ENCODE peak calls at places on chromosomes 6 and 20, in five cellular contexts. X is H9, P is neuronal stem cell, G is mesenchymal stem cell, U is IMR-90. F is an unnamed sample.
A peak's percentile ranks its signal among the peaks of the same experiment; 100 is the strongest.

GRCh38 chr20:19497064-19497463 is 261.0 kb upstream of the RIN2 start:
- DNase-seq in X (no peak), P (no peak), G (peak; percentile 18), U (peak; percentile 6), F (no peak)

GRCh38 chr6:41021832-41022231 is 17.2 kb downstream of the UNC5CL start:
- DNase-seq in X (no peak), P (no peak), G (peak; percentile 50), U (peak; percentile 46), F (no peak)

GRCh38 chr6:41732601-41733348 is 2.6 kb downstream of the TFEB start:
- DNase-seq in X (no peak), P (no peak), G (peak; percentile 42), U (no peak), F (peak; percentile 30)

GRCh38 chr20:44648068-44648467 is 3.4 kb downstream of the ADA start:
- DNase-seq in X (peak; percentile 47), P (no peak), G (no peak), U (no peak), F (no peak)

GRCh38 chr6:26104457-26105108 is 17.4 kb downstream of the HFE start:
- DNase-seq in X (peak; percentile 39), P (no peak), G (no peak), U (no peak), F (peak; percentile 22)

GRCh38 chr6:124927806-124928205 is 34.4 kb upstream of the RNF217 start:
- DNase-seq in X (no peak), P (no peak), G (no peak), U (peak; percentile 84), F (no peak)

GRCh38 chr20:53186630-53187029 is 214.5 kb downstream of the TSHZ2 start:
- DNase-seq in X (no peak), P (no peak), G (no peak), U (no peak), F (no peak)

GRCh38 chr20:17622086-17622850 is 52.4 kb downstream of the DSTN start:
- DNase-seq in X (no peak), P (no peak), G (no peak), U (no peak), F (no peak)

GRCh38 chr6:14616611-14617010 is 499.0 kb downstream of the CD83 start:
- DNase-seq in X (no peak), P (no peak), G (no peak), U (no peak), F (no peak)

GRCh38 chr6:160058603-160059215 is 62.9 kb upstream of the SLC22A1 start:
- DNase-seq in X (no peak), P (no peak), G (no peak), U (no peak), F (no peak)

GRCh38 chr6:53484409-53485280 is 60.3 kb downstream of the GCLC start:
- DNase-seq in X (peak; percentile 38), P (peak; percentile 71), G (peak; percentile 67), U (peak; percentile 75), F (peak; percentile 62)

GRCh38 chr6:381742-382461 is 9.7 kb upstream of the IRF4 start:
- DNase-seq in X (peak; percentile 22), P (no peak), G (no peak), U (no peak), F (no peak)

GRCh38 chr6:79605061-79605460 is 26.1 kb upstream of the SH3BGRL2 start:
- DNase-seq in X (no peak), P (no peak), G (no peak), U (peak; percentile 43), F (no peak)

GRCh38 chr20:4062721-4063606 is 47.6 kb upstream of the RNF24 start:
- DNase-seq in X (no peak), P (no peak), G (no peak), U (no peak), F (no peak)

GRCh38 chr6:27101824-27102223 is 145.7 kb upstream of the PRSS16 start:
- DNase-seq in X (no peak), P (no peak), G (no peak), U (no peak), F (peak; percentile 4)

GRCh38 chr6:45420909-45421699 is 43.4 kb upstream of the SUPT3H start:
- DNase-seq in X (no peak), P (peak; percentile 39), G (no peak), U (no peak), F (peak; percentile 50)

GRCh38 chr6:31356946-31357466 is at the start of gene HLA-B:
- DNase-seq in X (peak; percentile 63), P (peak; percentile 81), G (peak; percentile 98), U (peak; percentile 87), F (peak; percentile 73)

GRCh38 chr6:167093922-167094432 is 28.9 kb upstream of the CCR6 start:
- DNase-seq in X (no peak), P (no peak), G (no peak), U (no peak), F (no peak)

GRCh38 chr6:128280960-128281359 is 239.4 kb downstream of the PTPRK start:
- DNase-seq in X (peak; percentile 58), P (peak; percentile 14), G (no peak), U (no peak), F (peak; percentile 63)

GRCh38 chr20:3889489-3890409 is 562 bp downstream of the PANK2 start:
- DNase-seq in X (no peak), P (no peak), G (peak; percentile 37), U (no peak), F (peak; percentile 46)

GRCh38 chr6:56595490-56596122 is 47.1 kb downstream of the DST start:
- DNase-seq in X (peak; percentile 34), P (peak; percentile 31), G (peak; percentile 59), U (peak; percentile 30), F (peak; percentile 48)

GRCh38 chr6:16982827-16983226 is 119.0 kb upstream of the STMND1 start:
- DNase-seq in X (no peak), P (no peak), G (no peak), U (peak; percentile 99), F (no peak)

GRCh38 chr20:53037621-53038020 is 65.5 kb downstream of the TSHZ2 start:
- DNase-seq in X (no peak), P (no peak), G (no peak), U (no peak), F (no peak)

GRCh38 chr6:128070406-128070805 is 169.5 kb upstream of the THEMIS start:
- DNase-seq in X (no peak), P (no peak), G (no peak), U (peak; percentile 62), F (no peak)

GRCh38 chr20:37564388-37565133 is 36.9 kb upstream of the BLCAP start:
- DNase-seq in X (peak; percentile 70), P (peak; percentile 62), G (peak; percentile 22), U (no peak), F (peak; percentile 53)

GRCh38 chr20:52105573-52106422 is 85.8 kb downstream of the ZFP64 start:
- DNase-seq in X (peak; percentile 98), P (peak; percentile 54), G (peak; percentile 38), U (peak; percentile 23), F (peak; percentile 89)

GRCh38 chr20:57092112-57092899 is 174.1 kb downstream of the BMP7 start:
- DNase-seq in X (peak; percentile 85), P (peak; percentile 64), G (peak; percentile 61), U (peak; percentile 26), F (peak; percentile 69)

GRCh38 chr6:160180706-160181105 is 59.1 kb downstream of the SLC22A1 start:
- DNase-seq in X (no peak), P (no peak), G (no peak), U (no peak), F (peak; percentile 64)

GRCh38 chr20:23061713-23062561 is 12.5 kb upstream of the THBD start:
- DNase-seq in X (peak; percentile 82), P (no peak), G (peak; percentile 92), U (peak; percentile 57), F (peak; percentile 79)

DNA sequence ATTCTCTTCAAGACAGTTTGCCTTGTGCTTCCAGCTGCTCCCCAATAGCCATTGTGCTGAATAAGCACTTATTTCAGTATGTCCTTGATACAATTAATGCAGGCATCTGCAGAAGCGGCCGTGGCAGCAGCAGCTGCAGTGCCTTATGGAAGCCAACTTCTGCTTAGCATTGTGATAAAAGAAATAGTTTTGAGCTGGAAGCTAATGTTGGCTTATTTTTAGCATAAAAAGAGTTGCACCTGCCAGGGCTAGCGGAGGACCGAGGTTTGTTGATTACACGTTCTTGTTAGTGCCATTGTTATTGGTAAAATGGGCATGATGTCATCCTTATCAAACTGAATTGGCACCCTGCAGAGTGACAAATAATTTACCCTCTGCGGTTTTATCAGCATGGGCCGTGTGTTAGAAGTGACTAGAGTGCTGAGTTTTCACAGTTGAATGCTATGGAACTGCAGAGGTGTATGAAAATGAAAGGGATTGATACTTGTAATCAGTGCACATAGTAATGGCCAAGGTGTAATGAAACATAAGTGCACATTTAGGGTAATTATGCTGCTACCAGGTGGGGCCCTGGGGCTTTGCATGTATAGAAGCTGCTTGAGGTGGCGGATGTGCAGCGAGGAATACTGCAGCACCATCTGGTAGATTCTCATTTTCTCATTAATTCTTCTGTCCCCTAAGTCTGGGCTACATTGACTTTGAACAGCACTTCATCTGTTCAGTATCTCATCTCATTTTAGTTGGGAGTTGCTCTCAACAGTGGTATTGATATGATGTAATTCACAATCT is 334.3 kb downstream of the CDKAL1 start:
- DNase-seq in X (peak; percentile 48), P (no peak), G (no peak), U (no peak), F (peak; percentile 90)
- H2AK5ac ChIP-seq in X (no peak overlapping the region), P (no peak overlapping the region), G (no peak overlapping the region), U (peak overlapping the region; percentile 8), F (no peak overlapping the region)

DNA sequence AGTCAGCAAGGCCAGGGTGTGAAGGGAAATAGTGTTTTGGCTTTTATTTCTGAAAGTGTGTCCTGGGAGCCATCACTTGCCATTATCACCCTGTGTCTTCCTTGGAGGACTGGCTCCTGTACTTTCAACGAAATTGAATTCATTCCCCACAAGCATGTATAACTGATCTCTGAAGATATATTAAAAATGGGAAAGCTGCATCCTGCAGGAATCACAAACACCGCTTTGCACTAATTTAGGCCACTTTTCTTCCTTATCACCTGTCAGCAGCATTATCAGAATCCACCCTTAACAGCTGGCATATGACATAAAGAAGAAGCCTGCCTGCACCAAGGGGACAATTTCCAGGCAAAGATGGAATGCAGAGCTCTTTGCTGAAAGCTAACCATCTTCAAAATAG is 56.2 kb downstream of the LAMP5 start:
- DNase-seq in X (no peak), P (no peak), G (no peak), U (no peak), F (no peak)
- H2AK5ac ChIP-seq in X (peak overlapping the region; percentile 66), P (no peak overlapping the region), G (no peak overlapping the region), U (no peak overlapping the region), F (no peak overlapping the region)

DNA sequence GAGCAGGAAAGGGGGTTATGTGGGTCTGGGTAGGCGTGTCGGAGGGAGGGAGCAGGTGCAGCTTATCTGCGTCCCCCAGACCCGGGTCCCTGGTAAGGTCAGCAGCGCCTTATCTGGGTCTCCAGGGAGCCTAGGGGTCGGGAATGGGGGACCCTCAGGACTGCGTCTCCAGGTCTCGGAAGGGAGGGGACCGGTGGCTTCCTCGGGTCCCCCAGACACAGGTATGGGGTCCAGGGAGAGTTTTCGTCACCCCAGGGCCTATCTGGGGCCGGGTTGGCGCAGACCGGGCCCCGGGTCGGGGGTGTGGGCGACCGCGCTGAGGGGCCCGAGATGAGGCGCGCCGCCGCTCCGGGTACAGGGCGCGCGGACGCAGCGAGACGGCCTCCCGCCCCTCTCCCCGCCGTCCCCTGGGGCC is 325 bp downstream of the PLAGL2 start:
- DNase-seq in X (no peak), P (no peak), G (no peak), U (no peak), F (no peak)
- H2AK5ac ChIP-seq in X (no peak overlapping the region), P (peak overlapping the region; percentile 70), G (peak overlapping the region; percentile 34), U (peak overlapping the region; percentile 61), F (no peak overlapping the region)

DNA sequence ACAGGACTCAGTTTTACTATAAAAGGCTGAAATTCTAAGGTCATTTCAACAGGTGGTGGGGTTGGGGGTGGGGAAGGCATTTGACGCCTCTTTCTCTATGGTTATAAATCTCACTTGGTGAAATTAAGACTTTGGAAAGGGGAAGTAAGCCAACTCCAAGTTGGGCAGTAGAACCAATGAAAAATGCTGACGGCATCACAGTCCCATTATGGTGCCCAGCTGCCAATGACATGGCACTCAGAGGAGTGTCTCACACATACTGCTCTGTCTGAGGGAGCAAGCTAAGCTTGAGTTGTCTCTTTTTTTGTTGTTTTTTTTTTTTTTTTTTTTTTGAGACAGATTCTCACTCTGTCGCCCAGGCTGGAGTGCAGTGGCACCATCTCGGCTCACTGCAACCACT is 4.7 kb downstream of the SLC16A10 start:
- DNase-seq in X (no peak), P (no peak), G (no peak), U (no peak), F (no peak)
- H2AK5ac ChIP-seq in X (no peak overlapping the region), P (no peak overlapping the region), G (no peak overlapping the region), U (no peak overlapping the region), F (no peak overlapping the region)